ENCODE peak calls at places on chromosomes 7 and 10, in ten cellular contexts. One of them, this sample, is unnamed.

GRCh38 chr7:122198581-122198980 is 54.5 kb upstream of the AASS start:
- DNase-seq in left ventricle myocardium superior: no peak
- DNase-seq in Right ventricle myocardium superior: no peak
- DNase-seq in AG09319: no peak
- DNase-seq in NCI-H1417 treated with DMSO at 0.1 percent for 48 hours: no peak
- DNase-seq in NCI-H1436: no peak
- DNase-seq in SW480: no peak
- DNase-seq in GM12865: no peak
- DNase-seq in HT1080: no peak
- DNase-seq in iris pigment epithelial cell: no peak
- DNase-seq in this sample: no peak

GRCh38 chr10:75187961-75188426 is 22.6 kb upstream of the VDAC2 start:
- DNase-seq in Right ventricle myocardium superior: no peak
- DNase-seq in AG09319: no peak
- DNase-seq in NCI-H1417 treated with DMSO at 0.1 percent for 48 hours: no peak
- DNase-seq in SW480: peak; percentile 57
- DNase-seq in HT1080: peak; percentile 64
- DNase-seq in GM12865: peak; percentile 79
- DNase-seq in left ventricle myocardium superior: no peak
- DNase-seq in iris pigment epithelial cell: peak; percentile 70
- DNase-seq in NCI-H1436: peak; percentile 60
- DNase-seq in this sample: peak; percentile 52

GRCh38 chr7:98930921-98931320 is 52.6 kb downstream of the TRRAP start:
- DNase-seq in HT1080: peak; percentile 17
- DNase-seq in GM12865: peak; percentile 88
- DNase-seq in SW480: no peak
- DNase-seq in Right ventricle myocardium superior: no peak
- DNase-seq in AG09319: no peak
- DNase-seq in NCI-H1417 treated with DMSO at 0.1 percent for 48 hours: no peak
- DNase-seq in NCI-H1436: no peak
- DNase-seq in iris pigment epithelial cell: peak; percentile 62
- DNase-seq in left ventricle myocardium superior: no peak
- DNase-seq in this sample: no peak

GRCh38 chr10:126250527-126251310 is 137.6 kb downstream of the ADAM12 start:
- DNase-seq in left ventricle myocardium superior: no peak
- DNase-seq in GM12865: no peak
- DNase-seq in NCI-H1417 treated with DMSO at 0.1 percent for 48 hours: no peak
- DNase-seq in HT1080: no peak
- DNase-seq in SW480: no peak
- DNase-seq in AG09319: no peak
- DNase-seq in Right ventricle myocardium superior: no peak
- DNase-seq in iris pigment epithelial cell: peak; percentile 58
- DNase-seq in NCI-H1436: no peak
- DNase-seq in this sample: peak; percentile 62

GRCh38 chr10:94066411-94066810 is 72.7 kb downstream of the PLCE1 start:
- DNase-seq in GM12865: peak; percentile 5
- DNase-seq in iris pigment epithelial cell: peak; percentile 59
- DNase-seq in NCI-H1417 treated with DMSO at 0.1 percent for 48 hours: no peak
- DNase-seq in HT1080: peak; percentile 26
- DNase-seq in left ventricle myocardium superior: no peak
- DNase-seq in NCI-H1436: no peak
- DNase-seq in SW480: peak; percentile 28
- DNase-seq in Right ventricle myocardium superior: no peak
- DNase-seq in AG09319: no peak
- DNase-seq in this sample: peak; percentile 14

GRCh38 chr7:45069444-45070253 is 19.1 kb downstream of the NACAD start:
- DNase-seq in HT1080: no peak
- DNase-seq in Right ventricle myocardium superior: no peak
- DNase-seq in AG09319: no peak
- DNase-seq in NCI-H1436: no peak
- DNase-seq in SW480: no peak
- DNase-seq in iris pigment epithelial cell: no peak
- DNase-seq in NCI-H1417 treated with DMSO at 0.1 percent for 48 hours: no peak
- DNase-seq in left ventricle myocardium superior: no peak
- DNase-seq in GM12865: no peak
- DNase-seq in this sample: no peak

GRCh38 chr10:58577394-58577793 is 64.7 kb downstream of the BICC1 start:
- DNase-seq in SW480: no peak
- DNase-seq in HT1080: no peak
- DNase-seq in iris pigment epithelial cell: peak; percentile 88
- DNase-seq in NCI-H1417 treated with DMSO at 0.1 percent for 48 hours: no peak
- DNase-seq in left ventricle myocardium superior: no peak
- DNase-seq in Right ventricle myocardium superior: no peak
- DNase-seq in AG09319: peak; percentile 62
- DNase-seq in NCI-H1436: no peak
- DNase-seq in GM12865: no peak
- DNase-seq in this sample: peak; percentile 73

GRCh38 chr10:17607060-17607459 is 10.1 kb downstream of the HACD1 start:
- DNase-seq in left ventricle myocardium superior: no peak
- DNase-seq in iris pigment epithelial cell: no peak
- DNase-seq in AG09319: no peak
- DNase-seq in HT1080: no peak
- DNase-seq in NCI-H1417 treated with DMSO at 0.1 percent for 48 hours: no peak
- DNase-seq in SW480: no peak
- DNase-seq in Right ventricle myocardium superior: no peak
- DNase-seq in NCI-H1436: no peak
- DNase-seq in GM12865: no peak
- DNase-seq in this sample: no peak

GRCh38 chr10:61896854-61897661 is 4.4 kb upstream of the ARID5B start:
- DNase-seq in iris pigment epithelial cell: peak; percentile 71
- DNase-seq in SW480: peak; percentile 59
- DNase-seq in AG09319: no peak
- DNase-seq in HT1080: peak; percentile 43
- DNase-seq in NCI-H1436: peak; percentile 39
- DNase-seq in Right ventricle myocardium superior: peak; percentile 73
- DNase-seq in NCI-H1417 treated with DMSO at 0.1 percent for 48 hours: no peak
- DNase-seq in GM12865: peak; percentile 95
- DNase-seq in left ventricle myocardium superior: peak; percentile 70
- DNase-seq in this sample: peak; percentile 65

GRCh38 chr10:59360605-59361515 is 1.5 kb downstream of the FAM13C start:
- DNase-seq in left ventricle myocardium superior: no peak
- DNase-seq in GM12865: no peak
- DNase-seq in NCI-H1417 treated with DMSO at 0.1 percent for 48 hours: no peak
- DNase-seq in Right ventricle myocardium superior: no peak
- DNase-seq in NCI-H1436: no peak
- DNase-seq in iris pigment epithelial cell: no peak
- DNase-seq in HT1080: no peak
- DNase-seq in SW480: no peak
- DNase-seq in AG09319: no peak
- DNase-seq in this sample: no peak

GRCh38 chr7:50696810-50697582 is 85.7 kb downstream of the GRB10 start:
- DNase-seq in Right ventricle myocardium superior: no peak
- DNase-seq in AG09319: no peak
- DNase-seq in left ventricle myocardium superior: no peak
- DNase-seq in NCI-H1436: no peak
- DNase-seq in GM12865: no peak
- DNase-seq in HT1080: no peak
- DNase-seq in iris pigment epithelial cell: peak; percentile 21
- DNase-seq in NCI-H1417 treated with DMSO at 0.1 percent for 48 hours: no peak
- DNase-seq in SW480: peak; percentile 14
- DNase-seq in this sample: peak; percentile 19

This sample was measured in HCEC 1CT.